ENCODE peak calls at places on chromosomes 13 and 19, in five cellular contexts. E is right lobe of liver, J is uterus, O is upper lobe of left lung, S is lung. D is an unnamed sample.

GRCh38 chr19:41696402-41697197 is 8.5 kb upstream of the CEACAM7 start:
- DNase-seq in E (peak; percentile 21), J (no peak), O (no peak), S (no peak), D (peak; percentile 24)

GRCh38 chr13:23617551-23618014 is 47.4 kb downstream of the TNFRSF19 start:
- DNase-seq in E (no peak), J (no peak), O (no peak), S (no peak), D (no peak)

GRCh38 chr13:25292301-25292700 is 5.0 kb upstream of the MTMR6 start:
- DNase-seq in E (no peak), J (no peak), O (no peak), S (no peak), D (no peak)

GRCh38 chr19:50902640-50903039 is 8.6 kb downstream of the KLK4 start:
- DNase-seq in E (no peak), J (no peak), O (no peak), S (no peak), D (no peak)

GRCh38 chr13:111031531-111031961 is 83.6 kb upstream of the ARHGEF7 start:
- DNase-seq in E (no peak), J (no peak), O (no peak), S (no peak), D (no peak)

GRCh38 chr19:3821156-3821555 is 35.0 kb upstream of the MATK start:
- DNase-seq in E (no peak), J (no peak), O (peak; percentile 77), S (no peak), D (no peak)

GRCh38 chr13:102028198-102028597 is 373.6 kb downstream of the FGF14 start:
- DNase-seq in E (no peak), J (no peak), O (no peak), S (no peak), D (no peak)

GRCh38 chr13:95182570-95183285 is 118.5 kb downstream of the ABCC4 start:
- DNase-seq in E (no peak), J (no peak), O (no peak), S (no peak), D (no peak)

GRCh38 chr19:11480927-11481776 is at the start of gene ELAVL3:
- DNase-seq in E (no peak), J (no peak), O (peak; percentile 82), S (no peak), D (no peak)

GRCh38 chr13:37657134-37657533 is 58.6 kb upstream of the POSTN start:
- DNase-seq in E (no peak), J (no peak), O (no peak), S (no peak), D (no peak)

GRCh38 chr19:40751065-40751923 is at the start of gene SNRPA:
- DNase-seq in E (peak; percentile 97), J (peak; percentile 97), O (no peak), S (peak; percentile 96), D (peak; percentile 98)

GRCh38 chr13:33279898-33280549 is 5.5 kb downstream of the STARD13 start:
- DNase-seq in E (no peak), J (no peak), O (no peak), S (no peak), D (no peak)

GRCh38 chr19:33432408-33433170 is 59.1 kb downstream of the CEBPG start:
- DNase-seq in E (peak; percentile 37), J (no peak), O (no peak), S (no peak), D (no peak)

GRCh38 chr13:107434347-107434746 is 781.0 kb downstream of the LIG4 start:
- DNase-seq in E (no peak), J (no peak), O (no peak), S (no peak), D (no peak)

GRCh38 chr13:67369895-67370660 is 139.9 kb upstream of the PCDH9 start:
- DNase-seq in E (no peak), J (no peak), O (no peak), S (no peak), D (no peak)

GRCh38 chr13:105846923-105847322 is 688.5 kb downstream of the EFNB2 start:
- DNase-seq in E (no peak), J (no peak), O (no peak), S (no peak), D (no peak)

GRCh38 chr19:42270346-42271044 is 1.4 kb downstream of the CIC start:
- DNase-seq in E (peak; percentile 80), J (peak; percentile 53), O (peak; percentile 79), S (no peak), D (peak; percentile 63)

GRCh38 chr19:6667114-6667627 is 2.8 kb downstream of the TNFSF14 start:
- DNase-seq in E (peak; percentile 71), J (no peak), O (no peak), S (peak; percentile 46), D (no peak)

GRCh38 chr19:49911381-49912145 is 14.9 kb upstream of the IL4I1 start:
- DNase-seq in E (no peak), J (no peak), O (no peak), S (no peak), D (no peak)

GRCh38 chr19:52066258-52066866 is 17.7 kb upstream of the ZNF432 start:
- DNase-seq in E (no peak), J (no peak), O (no peak), S (no peak), D (no peak)

GRCh38 chr13:76632388-76633044 is 253.7 kb downstream of the KCTD12 start:
- DNase-seq in E (no peak), J (no peak), O (no peak), S (no peak), D (no peak)

GRCh38 chr19:51799998-51800848 is 5.3 kb downstream of the FPR3 start:
- DNase-seq in E (peak; percentile 71), J (peak; percentile 57), O (no peak), S (peak; percentile 52), D (no peak)

GRCh38 chr13:75600371-75600770 is 35.8 kb upstream of the LMO7 start:
- DNase-seq in E (no peak), J (no peak), O (no peak), S (no peak), D (no peak)

GRCh38 chr13:44243198-44243852 is 130.3 kb upstream of the SERP2 start:
- DNase-seq in E (no peak), J (peak; percentile 61), O (no peak), S (no peak), D (peak; percentile 35)

GRCh38 chr19:41302624-41303351 is 7.2 kb upstream of the CCDC97 start:
- DNase-seq in E (no peak), J (no peak), O (peak; percentile 77), S (no peak), D (no peak)

GRCh38 chr13:113660066-113660465 is 2.1 kb upstream of the ATP4B start:
- DNase-seq in E (peak; percentile 26), J (no peak), O (no peak), S (no peak), D (peak; percentile 25)

GRCh38 chr13:76934671-76935070 is 13.6 kb upstream of the ACOD1 start:
- DNase-seq in E (no peak), J (no peak), O (no peak), S (no peak), D (no peak)

GRCh38 chr13:84080748-84081530 is 198.7 kb upstream of the SLITRK1 start:
- DNase-seq in E (no peak), J (no peak), O (no peak), S (no peak), D (no peak)

GRCh38 chr19:1000095-1000494 is at the start of gene GRIN3B:
- DNase-seq in E (no peak), J (no peak), O (peak; percentile 88), S (peak; percentile 70), D (peak; percentile 60)

GRCh38 chr19:47436712-47437401 is 17.5 kb upstream of the MEIS3 start:
- DNase-seq in E (peak; percentile 85), J (peak; percentile 82), O (no peak), S (peak; percentile 84), D (peak; percentile 91)

GRCh38 chr19:14511245-14511625 is 7.0 kb downstream of the DNAJB1 start:
- DNase-seq in E (no peak), J (no peak), O (no peak), S (no peak), D (no peak)

GRCh38 chr19:14505488-14506239 is 9.7 kb upstream of the GIPC1 start:
- DNase-seq in E (no peak), J (no peak), O (peak; percentile 89), S (peak; percentile 84), D (peak; percentile 69)

GRCh38 chr19:14503285-14503684 is 7.4 kb upstream of the GIPC1 start:
- DNase-seq in E (no peak), J (no peak), O (no peak), S (no peak), D (no peak)

GRCh38 chr19:14509382-14509781 is 8.8 kb downstream of the DNAJB1 start:
- DNase-seq in E (no peak), J (no peak), O (no peak), S (no peak), D (no peak)

DNA sequence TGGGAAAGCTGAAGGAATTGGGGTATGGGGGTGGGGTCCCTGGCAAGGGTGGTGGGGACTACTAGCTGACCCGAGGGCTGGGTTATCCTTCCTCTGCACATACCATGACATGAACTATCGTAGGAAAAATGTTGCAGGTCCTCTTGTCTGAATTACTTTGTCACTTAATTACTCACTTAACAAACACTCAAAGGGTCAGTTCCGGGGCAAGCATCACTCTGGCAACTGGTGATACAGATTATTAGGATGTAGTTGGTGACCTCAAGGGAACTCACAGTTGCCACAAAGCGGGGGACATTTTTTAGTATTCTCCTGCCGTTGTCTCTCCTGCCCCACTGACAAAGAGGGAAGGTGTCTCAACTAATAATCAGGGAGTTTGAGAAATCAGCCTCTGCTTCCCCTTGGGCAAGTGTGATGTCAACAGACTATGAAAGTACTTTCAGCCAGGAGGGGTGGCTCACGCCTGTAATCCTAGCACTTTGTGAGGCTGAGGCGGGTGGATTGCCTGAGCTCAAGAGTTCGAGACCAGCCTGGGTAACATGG is 10.4 kb downstream of the DNAJB1 start:
- DNase-seq in E (no peak), J (no peak), O (no peak), S (peak; percentile 58), D (no peak)
- H3K27ac ChIP-seq in E (no peak overlapping the region), J (no peak overlapping the region), O (peak overlapping the region; percentile 85), S (no peak overlapping the region), D (no peak overlapping the region)

GRCh38 chr19:18502236-18502632 is 19.6 kb downstream of the ELL start:
- DNase-seq in E (no peak), J (no peak), O (no peak), S (no peak), D (no peak)
- H3K4me1 ChIP-seq in E (peaks cover 40% of the 10 kb centered on the region), J (peaks cover 28% of the 10 kb centered on the region), O (peaks cover 100% of the 10 kb centered on the region), S (peaks cover 31% of the 10 kb centered on the region), D (peaks cover 100% of the 10 kb centered on the region)

DNA sequence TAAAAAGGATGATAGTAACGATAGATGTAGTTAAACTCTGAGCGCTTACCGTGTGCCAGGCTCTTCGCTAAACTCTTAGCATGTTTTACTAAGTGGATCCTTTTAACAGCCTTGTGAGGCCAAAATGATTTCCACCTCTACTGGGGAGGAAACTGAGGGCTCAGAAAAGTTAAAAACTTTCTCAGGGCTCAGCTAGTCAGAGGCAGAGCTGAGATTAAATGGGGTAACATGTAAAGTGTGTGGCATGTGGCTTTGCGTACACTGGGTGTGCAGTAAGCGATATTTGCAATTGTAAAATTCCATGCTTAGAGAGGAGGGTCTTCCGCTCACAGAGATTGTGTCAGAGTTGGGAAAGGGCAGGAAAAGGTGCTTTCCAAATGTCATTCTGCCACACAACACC is 1.7 kb downstream of the U2AF2 start:
- DNase-seq in E (no peak), J (no peak), O (no peak), S (no peak), D (no peak)
- H3K4me3 ChIP-seq in E (peak overlapping the region; percentile 88), J (peak overlapping the region; percentile 80), O (peak overlapping the region; percentile 99), S (no peak overlapping the region), D (peak overlapping the region; percentile 88)

DNA sequence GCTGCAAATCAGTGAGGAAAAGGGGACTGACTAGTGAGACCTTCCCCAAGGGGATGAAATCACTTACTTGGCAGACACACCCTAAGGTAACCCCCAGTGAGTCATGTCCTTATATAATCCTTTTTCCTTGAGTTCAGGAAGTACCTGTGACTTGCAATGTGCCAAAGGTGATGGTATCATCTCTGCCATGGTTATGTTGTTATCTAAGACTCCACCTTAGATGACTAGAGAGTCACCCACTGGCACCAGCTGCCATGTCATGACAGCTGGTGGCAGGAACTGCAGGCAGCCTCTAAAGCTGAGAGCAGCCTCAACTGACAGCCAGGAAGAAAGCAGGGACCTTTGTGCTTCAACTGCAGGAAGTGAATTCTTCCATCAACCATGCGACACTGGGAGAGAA is 12.5 kb downstream of the PBX4 start:
- DNase-seq in E (no peak), J (no peak), O (no peak), S (no peak), D (peak; percentile 55)
- H3K27ac ChIP-seq in E (no peak overlapping the region), J (no peak overlapping the region), O (no peak overlapping the region), S (no peak overlapping the region), D (peak overlapping the region; percentile 57)